ENCODE peak calls at places on chromosome 16, in six cellular contexts. One of them, this sample, is unnamed.

GRCh38 chr16:55663770-55664677 is 8.2 kb downstream of the SLC6A2 start:
- DNase-seq in HepG2: no peak
- DNase-seq in H1: no peak
- DNase-seq in SK-N-SH: no peak
- DNase-seq in NT2/D1: no peak
- DNase-seq in HCT116: no peak
- DNase-seq in this sample: no peak

GRCh38 chr16:73154063-73154870 is 106.3 kb upstream of the ZFHX3 start:
- DNase-seq in HepG2: no peak
- DNase-seq in H1: no peak
- DNase-seq in SK-N-SH: no peak
- DNase-seq in NT2/D1: no peak
- DNase-seq in HCT116: no peak
- DNase-seq in this sample: no peak

GRCh38 chr16:13414154-13414553 is 505.8 kb upstream of the ERCC4 start:
- DNase-seq in HepG2: no peak
- DNase-seq in H1: no peak
- DNase-seq in SK-N-SH: no peak
- DNase-seq in NT2/D1: no peak
- DNase-seq in HCT116: no peak
- DNase-seq in this sample: no peak

GRCh38 chr16:27951752-27952151 is 111.8 kb downstream of the GSG1L start:
- DNase-seq in HepG2: no peak
- DNase-seq in H1: no peak
- DNase-seq in SK-N-SH: no peak
- DNase-seq in NT2/D1: no peak
- DNase-seq in HCT116: no peak
- DNase-seq in this sample: no peak

GRCh38 chr16:66486199-66486772 is 59.2 kb downstream of the BEAN1 start:
- DNase-seq in HepG2: no peak
- DNase-seq in H1: no peak
- DNase-seq in SK-N-SH: no peak
- DNase-seq in NT2/D1: no peak
- DNase-seq in HCT116: no peak
- DNase-seq in this sample: no peak

GRCh38 chr16:72427786-72428480 is 256.0 kb upstream of the PMFBP1 start:
- DNase-seq in HepG2: no peak
- DNase-seq in H1: no peak
- DNase-seq in SK-N-SH: no peak
- DNase-seq in NT2/D1: no peak
- DNase-seq in HCT116: no peak
- DNase-seq in this sample: no peak

GRCh38 chr16:72990003-72990521 is 57.9 kb downstream of the ZFHX3 start:
- DNase-seq in HepG2: no peak
- DNase-seq in H1: no peak
- DNase-seq in SK-N-SH: no peak
- DNase-seq in NT2/D1: no peak
- DNase-seq in HCT116: peak; percentile 31
- DNase-seq in this sample: no peak

GRCh38 chr16:30875881-30876791 is 17.7 kb downstream of the BCL7C start:
- DNase-seq in HepG2: no peak
- DNase-seq in H1: no peak
- DNase-seq in SK-N-SH: peak; percentile 55
- DNase-seq in NT2/D1: no peak
- DNase-seq in HCT116: no peak
- DNase-seq in this sample: peak; percentile 67

GRCh38 chr16:2096853-2097620 is 38.7 kb downstream of the PKD1 start:
- DNase-seq in HepG2: no peak
- DNase-seq in H1: no peak
- DNase-seq in SK-N-SH: peak; percentile 40
- DNase-seq in NT2/D1: no peak
- DNase-seq in HCT116: no peak
- DNase-seq in this sample: no peak

GRCh38 chr16:67966549-67967182 is 1.8 kb downstream of the SLC12A4 start:
- DNase-seq in HepG2: peak; percentile 65
- DNase-seq in H1: no peak
- DNase-seq in SK-N-SH: no peak
- DNase-seq in NT2/D1: no peak
- DNase-seq in HCT116: peak; percentile 24
- DNase-seq in this sample: no peak

GRCh38 chr16:55091213-55091870 is 160.7 kb downstream of the IRX5 start:
- DNase-seq in HepG2: no peak
- DNase-seq in H1: no peak
- DNase-seq in SK-N-SH: no peak
- DNase-seq in NT2/D1: no peak
- DNase-seq in HCT116: no peak
- DNase-seq in this sample: no peak

GRCh38 chr16:54930034-54930938 is at the start of gene IRX5:
- DNase-seq in HepG2: no peak
- DNase-seq in H1: peak; percentile 84
- DNase-seq in SK-N-SH: peak; percentile 92
- DNase-seq in NT2/D1: peak; percentile 86
- DNase-seq in HCT116: peak; percentile 63
- DNase-seq in this sample: no peak

GRCh38 chr16:6964679-6965078 is 368.0 kb upstream of the RBFOX1 start:
- DNase-seq in HepG2: no peak
- DNase-seq in H1: no peak
- DNase-seq in SK-N-SH: no peak
- DNase-seq in NT2/D1: peak; percentile 22
- DNase-seq in HCT116: no peak
- DNase-seq in this sample: no peak

GRCh38 chr16:19186403-19186802 is 18.4 kb downstream of the SYT17 start:
- DNase-seq in HepG2: no peak
- DNase-seq in H1: no peak
- DNase-seq in SK-N-SH: no peak
- DNase-seq in NT2/D1: no peak
- DNase-seq in HCT116: no peak
- DNase-seq in this sample: no peak

GRCh38 chr16:55506083-55506482 is 2.8 kb upstream of the LPCAT2 start:
- DNase-seq in HepG2: peak; percentile 82
- DNase-seq in H1: no peak
- DNase-seq in SK-N-SH: no peak
- DNase-seq in NT2/D1: no peak
- DNase-seq in HCT116: no peak
- DNase-seq in this sample: no peak

GRCh38 chr16:6956511-6956910 is 376.1 kb upstream of the RBFOX1 start:
- DNase-seq in HepG2: no peak
- DNase-seq in H1: no peak
- DNase-seq in SK-N-SH: no peak
- DNase-seq in NT2/D1: no peak
- DNase-seq in HCT116: no peak
- DNase-seq in this sample: no peak

GRCh38 chr16:88705076-88705684 is 1.0 kb downstream of the RNF166 start:
- DNase-seq in HepG2: no peak
- DNase-seq in H1: no peak
- DNase-seq in SK-N-SH: no peak
- DNase-seq in NT2/D1: no peak
- DNase-seq in HCT116: no peak
- DNase-seq in this sample: no peak

GRCh38 chr16:87206646-87207451 is 110.3 kb downstream of the C16orf95 start:
- DNase-seq in HepG2: no peak
- DNase-seq in H1: no peak
- DNase-seq in SK-N-SH: no peak
- DNase-seq in NT2/D1: no peak
- DNase-seq in HCT116: peak; percentile 28
- DNase-seq in this sample: no peak

GRCh38 chr16:15949210-15950166 is at the start of gene ABCC1:
- DNase-seq in HepG2: peak; percentile 60
- DNase-seq in H1: peak; percentile 68
- DNase-seq in SK-N-SH: peak; percentile 95
- DNase-seq in NT2/D1: no peak
- DNase-seq in HCT116: no peak
- DNase-seq in this sample: no peak

GRCh38 chr16:31177136-31177535 is 2.8 kb upstream of the FUS start:
- DNase-seq in HepG2: no peak
- DNase-seq in H1: no peak
- DNase-seq in SK-N-SH: no peak
- DNase-seq in NT2/D1: no peak
- DNase-seq in HCT116: no peak
- DNase-seq in this sample: no peak

GRCh38 chr16:88023786-88024185 is 72.6 kb downstream of the BANP start:
- DNase-seq in HepG2: no peak
- DNase-seq in H1: no peak
- DNase-seq in SK-N-SH: no peak
- DNase-seq in NT2/D1: no peak
- DNase-seq in HCT116: no peak
- DNase-seq in this sample: no peak

GRCh38 chr16:46712911-46713310 is 23.5 kb downstream of the ORC6 start:
- DNase-seq in HepG2: no peak
- DNase-seq in H1: no peak
- DNase-seq in SK-N-SH: no peak
- DNase-seq in NT2/D1: no peak
- DNase-seq in HCT116: no peak
- DNase-seq in this sample: no peak

GRCh38 chr16:20910781-20911321 is 10.3 kb downstream of the LYRM1 start:
- DNase-seq in HepG2: no peak
- DNase-seq in H1: no peak
- DNase-seq in SK-N-SH: no peak
- DNase-seq in NT2/D1: no peak
- DNase-seq in HCT116: peak; percentile 75
- DNase-seq in this sample: no peak

GRCh38 chr16:67022531-67023214 is 6.3 kb upstream of the CBFB start:
- DNase-seq in HepG2: no peak
- DNase-seq in H1: no peak
- DNase-seq in SK-N-SH: no peak
- DNase-seq in NT2/D1: no peak
- DNase-seq in HCT116: no peak
- DNase-seq in this sample: no peak

GRCh38 chr16:2339521-2340484 is 725 bp downstream of the ABCA3 start:
- DNase-seq in HepG2: peak; percentile 15
- DNase-seq in H1: peak; percentile 80
- DNase-seq in SK-N-SH: peak; percentile 83
- DNase-seq in NT2/D1: no peak
- DNase-seq in HCT116: no peak
- DNase-seq in this sample: no peak

GRCh38 chr16:31052131-31052530 is 18.8 kb downstream of the STX4 start:
- DNase-seq in HepG2: peak; percentile 45
- DNase-seq in H1: no peak
- DNase-seq in SK-N-SH: no peak
- DNase-seq in NT2/D1: no peak
- DNase-seq in HCT116: peak; percentile 72
- DNase-seq in this sample: no peak

GRCh38 chr16:71491032-71491431 is 1.9 kb upstream of the ZNF19 start:
- DNase-seq in HepG2: no peak
- DNase-seq in H1: no peak
- DNase-seq in SK-N-SH: no peak
- DNase-seq in NT2/D1: no peak
- DNase-seq in HCT116: no peak
- DNase-seq in this sample: no peak

GRCh38 chr16:15829460-15829859 is 27.4 kb downstream of the MYH11 start:
- DNase-seq in HepG2: no peak
- DNase-seq in H1: no peak
- DNase-seq in SK-N-SH: no peak
- DNase-seq in NT2/D1: no peak
- DNase-seq in HCT116: no peak
- DNase-seq in this sample: no peak

GRCh38 chr16:67202426-67202825 is 3.5 kb downstream of the ELMO3 start:
- DNase-seq in HepG2: no peak
- DNase-seq in H1: no peak
- DNase-seq in SK-N-SH: no peak
- DNase-seq in NT2/D1: no peak
- DNase-seq in HCT116: no peak
- DNase-seq in this sample: no peak

GRCh38 chr16:70724146-70725023 is 38.5 kb upstream of the MTSS2 start:
- DNase-seq in HepG2: peak; percentile 96
- DNase-seq in H1: no peak
- DNase-seq in SK-N-SH: no peak
- DNase-seq in NT2/D1: no peak
- DNase-seq in HCT116: no peak
- DNase-seq in this sample: no peak

GRCh38 chr16:22912654-22913053 is 98.7 kb downstream of the HS3ST2 start:
- DNase-seq in HepG2: no peak
- DNase-seq in H1: peak; percentile 58
- DNase-seq in SK-N-SH: no peak
- DNase-seq in NT2/D1: no peak
- DNase-seq in HCT116: no peak
- DNase-seq in this sample: no peak
- TF ChIP-seq YY1 in HepG2: no peak
- TF ChIP-seq YY1 in H1: no peak
- TF ChIP-seq YY1 in SK-N-SH: no peak
- TF ChIP-seq YY1 in NT2/D1: no peak
- TF ChIP-seq YY1 in HCT116: no peak
- TF ChIP-seq YY1 in this sample: no peak

GRCh38 chr16:48182979-48183537 is 27.3 kb upstream of the ABCC12 start:
- DNase-seq in HepG2: no peak
- DNase-seq in H1: no peak
- DNase-seq in SK-N-SH: no peak
- DNase-seq in NT2/D1: no peak
- DNase-seq in HCT116: no peak
- DNase-seq in this sample: peak; percentile 61

GRCh38 chr16:48184681-48185080 is 28.9 kb upstream of the ABCC12 start:
- DNase-seq in HepG2: no peak
- DNase-seq in H1: no peak
- DNase-seq in SK-N-SH: no peak
- DNase-seq in NT2/D1: no peak
- DNase-seq in HCT116: no peak
- DNase-seq in this sample: no peak

GRCh38 chr16:48176635-48177408 is 21.0 kb upstream of the ABCC12 start:
- DNase-seq in HepG2: peak; percentile 47
- DNase-seq in H1: no peak
- DNase-seq in SK-N-SH: no peak
- DNase-seq in NT2/D1: no peak
- DNase-seq in HCT116: no peak
- DNase-seq in this sample: no peak

GRCh38 chr16:48180868-48181480 is 25.2 kb upstream of the ABCC12 start:
- DNase-seq in HepG2: no peak
- DNase-seq in H1: no peak
- DNase-seq in SK-N-SH: no peak
- DNase-seq in NT2/D1: no peak
- DNase-seq in HCT116: no peak
- DNase-seq in this sample: no peak
- TF ChIP-seq YY1 in HepG2: peak; percentile 72
- TF ChIP-seq YY1 in H1: no peak
- TF ChIP-seq YY1 in SK-N-SH: no peak
- TF ChIP-seq YY1 in NT2/D1: no peak
- TF ChIP-seq YY1 in HCT116: no peak
- TF ChIP-seq YY1 in this sample: no peak

GRCh38 chr16:53435066-53435688 is 906 bp downstream of the RBL2 start:
- DNase-seq in HepG2: peak; percentile 94
- DNase-seq in H1: peak; percentile 53
- DNase-seq in SK-N-SH: peak; percentile 82
- DNase-seq in NT2/D1: peak; percentile 42
- DNase-seq in HCT116: peak; percentile 81
- DNase-seq in this sample: peak; percentile 73
- TF ChIP-seq YY1 in HepG2: peak; percentile 50
- TF ChIP-seq YY1 in H1: peak; percentile 38
- TF ChIP-seq YY1 in SK-N-SH: peak; percentile 12
- TF ChIP-seq YY1 in NT2/D1: no peak
- TF ChIP-seq YY1 in HCT116: peak; percentile 54
- TF ChIP-seq YY1 in this sample: peak; percentile 78

DNA sequence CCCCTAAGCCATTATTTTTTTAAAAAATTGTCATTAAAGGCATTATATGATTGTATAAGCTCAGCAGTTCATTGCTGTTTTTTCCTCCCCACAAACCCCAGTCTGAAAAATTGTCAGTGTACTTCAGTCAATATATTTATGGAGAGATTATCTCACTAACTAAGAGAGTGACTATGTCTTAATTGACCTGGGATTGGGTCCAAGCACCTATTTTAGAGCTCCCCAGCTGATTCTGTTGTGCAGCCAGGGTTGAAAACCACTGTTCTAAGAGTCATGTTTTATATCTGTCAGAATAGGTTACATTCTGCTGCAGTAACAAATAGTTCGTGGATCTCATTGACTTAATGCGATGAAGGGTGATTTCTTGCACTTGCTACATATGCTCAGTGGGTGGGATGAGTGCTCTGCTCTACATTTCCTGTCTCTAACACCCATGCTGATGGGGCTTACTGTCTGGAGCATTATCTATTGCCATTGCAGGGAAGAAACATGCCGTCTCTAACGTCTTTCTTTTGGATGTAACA is 171.2 kb upstream of the MPHOSPH6 start:
- DNase-seq in HepG2: no peak
- DNase-seq in H1: no peak
- DNase-seq in SK-N-SH: no peak
- DNase-seq in NT2/D1: no peak
- DNase-seq in HCT116: no peak
- DNase-seq in this sample: no peak
- TF ChIP-seq YY1 in HepG2: no peak
- TF ChIP-seq YY1 in H1: no peak
- TF ChIP-seq YY1 in SK-N-SH: no peak
- TF ChIP-seq YY1 in NT2/D1: no peak
- TF ChIP-seq YY1 in HCT116: no peak
- TF ChIP-seq YY1 in this sample: no peak